ENCODE peak calls at places on chromosomes 11 and 22, in nine cellular contexts. One of them, this sample, is unnamed.

GRCh38 chr11:36264011-36264410 is 25.2 kb downstream of the COMMD9 start:
- DNase-seq in A549: no peak
- DNase-seq in fibroblast of lung: no peak
- DNase-seq in CD8-positive, alpha-beta memory T cell: no peak
- DNase-seq in neuronal stem cell: no peak
- DNase-seq in esophagus muscularis mucosa: no peak
- DNase-seq in sigmoid colon: no peak
- DNase-seq in mucosa of descending colon: no peak
- DNase-seq in heart left ventricle: no peak
- DNase-seq in this sample: no peak

GRCh38 chr11:65057526-65057925 is 827 bp downstream of the NAALADL1 start:
- DNase-seq in neuronal stem cell: no peak
- DNase-seq in sigmoid colon: no peak
- DNase-seq in mucosa of descending colon: no peak
- DNase-seq in A549: no peak
- DNase-seq in heart left ventricle: no peak
- DNase-seq in fibroblast of lung: no peak
- DNase-seq in esophagus muscularis mucosa: no peak
- DNase-seq in CD8-positive, alpha-beta memory T cell: no peak
- DNase-seq in this sample: no peak

GRCh38 chr11:13110929-13111812 is 102.1 kb downstream of the RASSF10 start:
- DNase-seq in esophagus muscularis mucosa: no peak
- DNase-seq in fibroblast of lung: peak; percentile 86
- DNase-seq in CD8-positive, alpha-beta memory T cell: no peak
- DNase-seq in sigmoid colon: no peak
- DNase-seq in A549: peak; percentile 51
- DNase-seq in heart left ventricle: peak; percentile 51
- DNase-seq in neuronal stem cell: no peak
- DNase-seq in mucosa of descending colon: no peak
- DNase-seq in this sample: no peak

GRCh38 chr11:131693756-131694155 is 323.3 kb downstream of the NTM start:
- DNase-seq in sigmoid colon: no peak
- DNase-seq in CD8-positive, alpha-beta memory T cell: no peak
- DNase-seq in heart left ventricle: no peak
- DNase-seq in A549: no peak
- DNase-seq in neuronal stem cell: no peak
- DNase-seq in mucosa of descending colon: no peak
- DNase-seq in esophagus muscularis mucosa: peak; percentile 45
- DNase-seq in fibroblast of lung: no peak
- DNase-seq in this sample: no peak

GRCh38 chr11:76587810-76588454 is 82.6 kb downstream of the LRRC32 start:
- DNase-seq in sigmoid colon: no peak
- DNase-seq in mucosa of descending colon: no peak
- DNase-seq in fibroblast of lung: no peak
- DNase-seq in A549: no peak
- DNase-seq in heart left ventricle: no peak
- DNase-seq in neuronal stem cell: no peak
- DNase-seq in esophagus muscularis mucosa: no peak
- DNase-seq in CD8-positive, alpha-beta memory T cell: no peak
- DNase-seq in this sample: no peak

GRCh38 chr22:35616043-35616442 is 1.1 kb downstream of the MB start:
- DNase-seq in sigmoid colon: no peak
- DNase-seq in heart left ventricle: no peak
- DNase-seq in neuronal stem cell: no peak
- DNase-seq in esophagus muscularis mucosa: no peak
- DNase-seq in CD8-positive, alpha-beta memory T cell: no peak
- DNase-seq in mucosa of descending colon: no peak
- DNase-seq in fibroblast of lung: no peak
- DNase-seq in A549: no peak
- DNase-seq in this sample: no peak

GRCh38 chr11:115334932-115335788 is 169.1 kb downstream of the CADM1 start:
- DNase-seq in fibroblast of lung: peak; percentile 54
- DNase-seq in heart left ventricle: no peak
- DNase-seq in mucosa of descending colon: no peak
- DNase-seq in A549: peak; percentile 6
- DNase-seq in neuronal stem cell: peak; percentile 12
- DNase-seq in esophagus muscularis mucosa: no peak
- DNase-seq in CD8-positive, alpha-beta memory T cell: no peak
- DNase-seq in sigmoid colon: no peak
- DNase-seq in this sample: no peak

GRCh38 chr11:26551186-26551801 is 20.8 kb downstream of the MUC15 start:
- DNase-seq in fibroblast of lung: peak; percentile 1
- DNase-seq in A549: no peak
- DNase-seq in neuronal stem cell: no peak
- DNase-seq in CD8-positive, alpha-beta memory T cell: no peak
- DNase-seq in mucosa of descending colon: no peak
- DNase-seq in sigmoid colon: no peak
- DNase-seq in esophagus muscularis mucosa: no peak
- DNase-seq in heart left ventricle: no peak
- DNase-seq in this sample: no peak

GRCh38 chr11:9697766-9698165 is 33.9 kb downstream of the SWAP70 start:
- DNase-seq in A549: no peak
- DNase-seq in fibroblast of lung: no peak
- DNase-seq in heart left ventricle: no peak
- DNase-seq in sigmoid colon: no peak
- DNase-seq in mucosa of descending colon: no peak
- DNase-seq in esophagus muscularis mucosa: no peak
- DNase-seq in neuronal stem cell: no peak
- DNase-seq in CD8-positive, alpha-beta memory T cell: no peak
- DNase-seq in this sample: no peak

GRCh38 chr11:46673713-46674462 is 26.5 kb downstream of the ARHGAP1 start:
- DNase-seq in mucosa of descending colon: no peak
- DNase-seq in neuronal stem cell: no peak
- DNase-seq in esophagus muscularis mucosa: no peak
- DNase-seq in CD8-positive, alpha-beta memory T cell: no peak
- DNase-seq in A549: no peak
- DNase-seq in fibroblast of lung: no peak
- DNase-seq in sigmoid colon: peak; percentile 55
- DNase-seq in heart left ventricle: peak; percentile 27
- DNase-seq in this sample: no peak

GRCh38 chr11:77130763-77131513 is 2.9 kb downstream of the MYO7A start:
- DNase-seq in A549: no peak
- DNase-seq in mucosa of descending colon: no peak
- DNase-seq in fibroblast of lung: peak; percentile 46
- DNase-seq in CD8-positive, alpha-beta memory T cell: no peak
- DNase-seq in esophagus muscularis mucosa: no peak
- DNase-seq in heart left ventricle: peak; percentile 73
- DNase-seq in neuronal stem cell: no peak
- DNase-seq in sigmoid colon: no peak
- DNase-seq in this sample: no peak

GRCh38 chr11:111413849-111414248 is 34.8 kb upstream of the POU2AF1 start:
- DNase-seq in neuronal stem cell: no peak
- DNase-seq in CD8-positive, alpha-beta memory T cell: no peak
- DNase-seq in fibroblast of lung: no peak
- DNase-seq in A549: no peak
- DNase-seq in heart left ventricle: no peak
- DNase-seq in esophagus muscularis mucosa: no peak
- DNase-seq in sigmoid colon: no peak
- DNase-seq in mucosa of descending colon: no peak
- DNase-seq in this sample: no peak

GRCh38 chr11:91749231-91749630 is 475.4 kb upstream of the FAT3 start:
- DNase-seq in esophagus muscularis mucosa: no peak
- DNase-seq in heart left ventricle: no peak
- DNase-seq in CD8-positive, alpha-beta memory T cell: no peak
- DNase-seq in A549: no peak
- DNase-seq in sigmoid colon: no peak
- DNase-seq in neuronal stem cell: no peak
- DNase-seq in fibroblast of lung: no peak
- DNase-seq in mucosa of descending colon: no peak
- DNase-seq in this sample: no peak

GRCh38 chr11:100727410-100727809 is 40.3 kb downstream of the ARHGAP42 start:
- DNase-seq in CD8-positive, alpha-beta memory T cell: no peak
- DNase-seq in A549: no peak
- DNase-seq in neuronal stem cell: no peak
- DNase-seq in heart left ventricle: peak; percentile 79
- DNase-seq in fibroblast of lung: peak; percentile 11
- DNase-seq in esophagus muscularis mucosa: no peak
- DNase-seq in mucosa of descending colon: no peak
- DNase-seq in sigmoid colon: no peak
- DNase-seq in this sample: no peak

GRCh38 chr22:17921871-17922821 is 102.2 kb downstream of the MICAL3 start:
- DNase-seq in fibroblast of lung: peak; percentile 42
- DNase-seq in A549: no peak
- DNase-seq in heart left ventricle: peak; percentile 72
- DNase-seq in CD8-positive, alpha-beta memory T cell: no peak
- DNase-seq in mucosa of descending colon: peak; percentile 37
- DNase-seq in sigmoid colon: no peak
- DNase-seq in esophagus muscularis mucosa: no peak
- DNase-seq in neuronal stem cell: no peak
- DNase-seq in this sample: no peak

GRCh38 chr11:45578286-45578685 is 87.1 kb downstream of the CHST1 start:
- DNase-seq in heart left ventricle: no peak
- DNase-seq in neuronal stem cell: no peak
- DNase-seq in mucosa of descending colon: no peak
- DNase-seq in CD8-positive, alpha-beta memory T cell: no peak
- DNase-seq in A549: no peak
- DNase-seq in sigmoid colon: no peak
- DNase-seq in fibroblast of lung: no peak
- DNase-seq in esophagus muscularis mucosa: no peak
- DNase-seq in this sample: no peak

GRCh38 chr11:127052420-127052819 is 51.9 kb upstream of the KIRREL3 start:
- DNase-seq in esophagus muscularis mucosa: no peak
- DNase-seq in neuronal stem cell: peak; percentile 23
- DNase-seq in mucosa of descending colon: no peak
- DNase-seq in CD8-positive, alpha-beta memory T cell: no peak
- DNase-seq in heart left ventricle: no peak
- DNase-seq in A549: no peak
- DNase-seq in sigmoid colon: no peak
- DNase-seq in fibroblast of lung: no peak
- DNase-seq in this sample: no peak

DNA sequence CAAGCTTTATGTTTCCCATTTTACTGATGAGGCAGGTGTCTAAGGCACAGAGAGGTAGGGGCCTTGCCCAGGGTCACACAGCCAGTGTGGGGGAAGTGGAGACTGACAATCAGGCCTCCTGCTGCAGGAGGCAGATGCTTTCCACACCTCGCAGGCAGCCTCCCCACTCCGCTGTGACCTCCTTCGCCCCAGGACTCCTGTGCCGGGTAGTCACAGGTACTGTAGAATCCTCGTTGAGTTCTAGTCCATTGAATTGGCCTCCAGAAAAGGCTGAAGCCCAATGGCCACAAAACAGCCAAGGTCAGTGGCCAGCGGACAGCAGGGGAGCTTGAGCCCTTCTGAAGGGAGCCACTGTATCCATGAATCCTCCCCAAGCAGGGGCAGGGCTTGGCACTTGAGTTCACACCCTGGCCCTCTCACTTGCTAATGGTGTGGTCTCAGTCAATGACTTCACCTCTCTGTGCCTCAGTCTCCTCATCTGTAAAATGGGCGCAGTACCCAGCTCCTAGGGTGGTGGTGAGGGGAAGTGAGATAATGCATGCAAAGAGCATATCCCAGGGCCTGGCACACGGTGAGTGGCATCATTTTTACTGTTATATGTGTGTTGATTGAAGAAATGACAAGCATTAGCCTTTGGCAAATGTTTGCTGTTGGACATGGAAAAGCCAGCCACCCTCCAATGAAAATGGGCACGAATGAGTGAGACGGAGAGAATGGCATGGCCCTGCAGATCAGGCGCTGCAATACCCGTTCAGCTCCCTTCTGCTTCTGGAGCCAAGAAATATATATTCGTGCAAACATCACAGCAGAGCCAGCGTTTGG is 1.2 kb upstream of the FXYD2 start:
- DNase-seq in mucosa of descending colon: peak; percentile 2
- DNase-seq in heart left ventricle: peak; percentile 14
- DNase-seq in CD8-positive, alpha-beta memory T cell: no peak
- DNase-seq in neuronal stem cell: no peak
- DNase-seq in A549: no peak
- DNase-seq in sigmoid colon: peak; percentile 53
- DNase-seq in fibroblast of lung: no peak
- DNase-seq in esophagus muscularis mucosa: no peak
- DNase-seq in this sample: peak; percentile 46
- H3K4me1 ChIP-seq in mucosa of descending colon: peaks cover 17% of the 10 kb centered on the region
- H3K4me1 ChIP-seq in heart left ventricle: peaks cover 34% of the 10 kb centered on the region
- H3K4me1 ChIP-seq in CD8-positive, alpha-beta memory T cell: peaks cover 63% of the 10 kb centered on the region
- H3K4me1 ChIP-seq in neuronal stem cell: peaks cover 4% of the 10 kb centered on the region
- H3K4me1 ChIP-seq in A549: peaks cover 59% of the 10 kb centered on the region
- H3K4me1 ChIP-seq in sigmoid colon: peaks cover 31% of the 10 kb centered on the region
- H3K4me1 ChIP-seq in fibroblast of lung: peaks cover 10% of the 10 kb centered on the region
- H3K4me1 ChIP-seq in esophagus muscularis mucosa: peaks cover 58% of the 10 kb centered on the region
- H3K4me1 ChIP-seq in this sample: no peaks in the 10 kb centered on the region

GRCh38 chr22:47294222-47294532 is 531.7 kb downstream of the TBC1D22A start:
- DNase-seq in fibroblast of lung: peak; percentile 69
- DNase-seq in sigmoid colon: peak; percentile 47
- DNase-seq in heart left ventricle: no peak
- DNase-seq in CD8-positive, alpha-beta memory T cell: no peak
- DNase-seq in neuronal stem cell: no peak
- DNase-seq in A549: no peak
- DNase-seq in mucosa of descending colon: no peak
- DNase-seq in esophagus muscularis mucosa: no peak
- DNase-seq in this sample: no peak
- H3K9me3 ChIP-seq in fibroblast of lung: no peaks in the 10 kb centered on the region
- H3K9me3 ChIP-seq in sigmoid colon: no peaks in the 10 kb centered on the region
- H3K9me3 ChIP-seq in heart left ventricle: no peaks in the 10 kb centered on the region
- H3K9me3 ChIP-seq in CD8-positive, alpha-beta memory T cell: no peaks in the 10 kb centered on the region
- H3K9me3 ChIP-seq in neuronal stem cell: no peaks in the 10 kb centered on the region
- H3K9me3 ChIP-seq in A549: no peaks in the 10 kb centered on the region
- H3K9me3 ChIP-seq in mucosa of descending colon: no peaks in the 10 kb centered on the region
- H3K9me3 ChIP-seq in esophagus muscularis mucosa: no peaks in the 10 kb centered on the region
- H3K9me3 ChIP-seq in this sample: no peaks in the 10 kb centered on the region

GRCh38 chr11:113894421-113894996 is 10.1 kb upstream of the HTR3B start:
- DNase-seq in sigmoid colon: no peak
- DNase-seq in fibroblast of lung: no peak
- DNase-seq in neuronal stem cell: no peak
- DNase-seq in esophagus muscularis mucosa: no peak
- DNase-seq in mucosa of descending colon: no peak
- DNase-seq in CD8-positive, alpha-beta memory T cell: no peak
- DNase-seq in heart left ventricle: no peak
- DNase-seq in A549: no peak
- DNase-seq in this sample: peak; percentile 28
- H3K4me3 ChIP-seq in sigmoid colon: no peak overlapping the region
- H3K4me3 ChIP-seq in fibroblast of lung: no peak overlapping the region
- H3K4me3 ChIP-seq in neuronal stem cell: no peak overlapping the region
- H3K4me3 ChIP-seq in esophagus muscularis mucosa: no peak overlapping the region
- H3K4me3 ChIP-seq in mucosa of descending colon: no peak overlapping the region
- H3K4me3 ChIP-seq in CD8-positive, alpha-beta memory T cell: no peak overlapping the region
- H3K4me3 ChIP-seq in heart left ventricle: no peak overlapping the region
- H3K4me3 ChIP-seq in A549: no peak overlapping the region
- H3K4me3 ChIP-seq in this sample: no peak overlapping the region

DNA sequence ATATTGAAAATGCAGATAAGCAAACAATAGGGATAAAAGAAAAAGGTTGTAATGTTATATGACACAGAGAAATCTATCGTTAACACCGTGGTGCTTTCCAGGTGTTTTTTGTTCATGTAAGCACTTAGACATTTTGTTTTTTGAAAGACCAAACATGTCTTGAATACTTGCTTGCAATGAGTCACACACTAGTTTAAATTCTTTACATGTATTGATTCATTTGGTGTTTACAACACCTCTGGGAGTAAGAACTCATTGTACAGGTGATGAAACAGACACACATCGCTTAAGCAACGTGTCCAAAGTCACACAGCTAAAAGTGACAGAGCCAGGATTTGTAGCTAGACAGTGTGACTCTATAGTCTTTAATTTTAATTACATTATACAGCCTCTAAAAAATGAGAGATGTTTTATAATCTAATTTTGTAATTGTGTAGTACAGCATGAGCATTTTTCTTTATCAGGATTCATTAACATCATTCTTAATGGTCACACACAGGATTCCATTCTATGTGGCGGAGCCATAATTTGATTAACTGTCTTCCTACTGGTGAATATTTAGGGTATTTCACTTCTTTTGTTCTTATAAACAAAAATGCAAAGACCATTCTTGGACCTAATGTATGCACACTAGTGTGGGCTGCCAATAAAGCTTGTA is 148.9 kb downstream of the DBX1 start:
- DNase-seq in sigmoid colon: no peak
- DNase-seq in heart left ventricle: no peak
- DNase-seq in neuronal stem cell: no peak
- DNase-seq in CD8-positive, alpha-beta memory T cell: no peak
- DNase-seq in esophagus muscularis mucosa: no peak
- DNase-seq in fibroblast of lung: peak; percentile 62
- DNase-seq in A549: no peak
- DNase-seq in mucosa of descending colon: no peak
- DNase-seq in this sample: no peak
- H3K4me1 ChIP-seq in sigmoid colon: peaks cover 48% of the 10 kb centered on the region
- H3K4me1 ChIP-seq in heart left ventricle: no peaks in the 10 kb centered on the region
- H3K4me1 ChIP-seq in neuronal stem cell: peaks cover 10% of the 10 kb centered on the region
- H3K4me1 ChIP-seq in CD8-positive, alpha-beta memory T cell: no peaks in the 10 kb centered on the region
- H3K4me1 ChIP-seq in esophagus muscularis mucosa: peaks cover 67% of the 10 kb centered on the region
- H3K4me1 ChIP-seq in fibroblast of lung: no peaks in the 10 kb centered on the region
- H3K4me1 ChIP-seq in A549: peaks cover 61% of the 10 kb centered on the region
- H3K4me1 ChIP-seq in mucosa of descending colon: peaks cover 11% of the 10 kb centered on the region
- H3K4me1 ChIP-seq in this sample: peaks cover 7% of the 10 kb centered on the region